ENCODE peak calls at places on chromosomes 7 and 10, in six cellular contexts. Y is small intestine; D is HTR-8/SVneo; O is GM04504; A is activated naive CD4-positive, alpha-beta T cell; Z is left colon. B is an unnamed sample.

GRCh38 chr7:102891693-102892261 is 21.0 kb upstream of the LRRC17 start:
- DNase-seq in Y (no peak), D (peak), O (peak), A (no peak), Z (peak), B (peak)

GRCh38 chr7:82247814-82248433 is 195.7 kb downstream of the CACNA2D1 start:
- DNase-seq in Y (peak), D (no peak), O (no peak), A (no peak), Z (no peak), B (no peak)

GRCh38 chr10:13769926-13770325 is 183.2 kb downstream of the PRPF18 start:
- DNase-seq in Y (no peak), D (peak), O (no peak), A (no peak), Z (no peak), B (no peak)

GRCh38 chr7:33776791-33777190 is 128.5 kb upstream of the BMPER start:
- DNase-seq in Y (peak), D (no peak), O (peak), A (no peak), Z (no peak), B (no peak)

GRCh38 chr10:11643039-11643438 is 31.6 kb upstream of the USP6NL start:
- DNase-seq in Y (no peak), D (no peak), O (no peak), A (no peak), Z (no peak), B (no peak)

GRCh38 chr7:69871886-69872592 is 273.8 kb downstream of the AUTS2 start:
- DNase-seq in Y (peak), D (no peak), O (no peak), A (no peak), Z (no peak), B (no peak)

GRCh38 chr7:45923290-45923689 is 2.2 kb upstream of the IGFBP3 start:
- DNase-seq in Y (peak), D (peak), O (no peak), A (no peak), Z (peak), B (peak)

GRCh38 chr10:130371156-130371555 is 235.0 kb downstream of the GLRX3 start:
- DNase-seq in Y (no peak), D (no peak), O (no peak), A (no peak), Z (no peak), B (no peak)

GRCh38 chr7:3028767-3029111 is 14.9 kb downstream of the CARD11 start:
- DNase-seq in Y (no peak), D (no peak), O (no peak), A (no peak), Z (no peak), B (no peak)

GRCh38 chr7:2048531-2048930 is 184.2 kb downstream of the MAD1L1 start:
- DNase-seq in Y (no peak), D (no peak), O (no peak), A (no peak), Z (no peak), B (no peak)

GRCh38 chr7:150359007-150359917 is 9.4 kb upstream of the REPIN1 start:
- DNase-seq in Y (no peak), D (no peak), O (no peak), A (no peak), Z (no peak), B (no peak)

GRCh38 chr7:44080686-44081265 is 1.6 kb downstream of the POLM start:
- DNase-seq in Y (no peak), D (no peak), O (no peak), A (no peak), Z (no peak), B (no peak)

GRCh38 chr10:21675157-21675796 is 141.2 kb downstream of the MLLT10 start:
- DNase-seq in Y (peak), D (peak), O (no peak), A (no peak), Z (peak), B (no peak)

GRCh38 chr7:128459394-128459878 is 3.8 kb downstream of the HILPDA start:
- DNase-seq in Y (peak), D (no peak), O (peak), A (peak), Z (peak), B (peak)

GRCh38 chr10:89086801-89087513 is 96.4 kb downstream of the FAS start:
- DNase-seq in Y (peak), D (no peak), O (peak), A (no peak), Z (peak), B (peak)

GRCh38 chr7:151632750-151633515 is 113.2 kb upstream of the RHEB start:
- DNase-seq in Y (peak), D (no peak), O (peak), A (peak), Z (peak), B (peak)

GRCh38 chr7:155007947-155008346 is 5.0 kb upstream of the PAXIP1 start:
- DNase-seq in Y (no peak), D (no peak), O (no peak), A (no peak), Z (no peak), B (no peak)

GRCh38 chr7:2099036-2099957 is 133.4 kb downstream of the MAD1L1 start:
- DNase-seq in Y (no peak), D (no peak), O (peak), A (no peak), Z (no peak), B (no peak)

GRCh38 chr7:44127161-44127560 is 3.8 kb upstream of the POLD2 start:
- DNase-seq in Y (no peak), D (no peak), O (no peak), A (no peak), Z (no peak), B (no peak)

GRCh38 chr7:125299366-125299765 is 369.7 kb upstream of the POT1 start:
- DNase-seq in Y (no peak), D (no peak), O (no peak), A (no peak), Z (no peak), B (no peak)

GRCh38 chr7:153087498-153087897 is 327.9 kb downstream of the ACTR3B start:
- DNase-seq in Y (no peak), D (no peak), O (no peak), A (no peak), Z (no peak), B (no peak)

GRCh38 chr7:7771452-7771851 is 53.0 kb upstream of the RPA3 start:
- DNase-seq in Y (no peak), D (no peak), O (no peak), A (no peak), Z (no peak), B (no peak)

GRCh38 chr7:103793614-103794013 is 195.8 kb downstream of the RELN start:
- DNase-seq in Y (no peak), D (no peak), O (no peak), A (no peak), Z (no peak), B (no peak)

GRCh38 chr7:114922652-114923402 is 933 bp downstream of the MDFIC start:
- DNase-seq in Y (peak), D (peak), O (no peak), A (peak), Z (peak), B (peak)

GRCh38 chr10:125038637-125039036 is 96.7 kb downstream of the ZRANB1 start:
- DNase-seq in Y (peak), D (no peak), O (no peak), A (no peak), Z (peak), B (peak)

GRCh38 chr7:116843373-116843772 is 19.0 kb upstream of the CAPZA2 start:
- DNase-seq in Y (no peak), D (no peak), O (no peak), A (no peak), Z (no peak), B (no peak)

GRCh38 chr7:28956608-28957063 is 1.5 kb downstream of the TRIL start:
- DNase-seq in Y (peak), D (no peak), O (no peak), A (no peak), Z (peak), B (peak)

GRCh38 chr7:106737202-106737562 is 76.2 kb upstream of the CCDC71L start:
- DNase-seq in Y (no peak), D (no peak), O (no peak), A (no peak), Z (no peak), B (no peak)

GRCh38 chr10:127904311-127904710 is 2.6 kb upstream of the PTPRE start:
- DNase-seq in Y (no peak), D (no peak), O (no peak), A (no peak), Z (no peak), B (no peak)

GRCh38 chr10:85510682-85511081 is 855.9 kb downstream of the GRID1 start:
- DNase-seq in Y (no peak), D (no peak), O (no peak), A (no peak), Z (no peak), B (no peak)

GRCh38 chr10:127737563-127738511 is 852 bp downstream of the FOXI2 start:
- DNase-seq in Y (no peak), D (no peak), O (no peak), A (no peak), Z (no peak), B (no peak)

GRCh38 chr7:121753965-121754364 is 119.0 kb upstream of the PTPRZ1 start:
- DNase-seq in Y (no peak), D (no peak), O (no peak), A (no peak), Z (no peak), B (no peak)

GRCh38 chr10:66982792-66983481 is 57.1 kb downstream of the LRRTM3 start:
- DNase-seq in Y (no peak), D (no peak), O (no peak), A (no peak), Z (no peak), B (peak)

GRCh38 chr10:114265392-114266053 is 26.5 kb downstream of the VWA2 start:
- DNase-seq in Y (no peak), D (no peak), O (peak), A (no peak), Z (no peak), B (no peak)

GRCh38 chr10:69684020-69684980 is 54.3 kb downstream of the FAM241B start:
- DNase-seq in Y (peak), D (no peak), O (no peak), A (no peak), Z (peak), B (peak)

GRCh38 chr10:15857001-15857608 is 3.2 kb downstream of the MINDY3 start:
- DNase-seq in Y (no peak), D (no peak), O (no peak), A (no peak), Z (no peak), B (no peak)

B was measured in mucosa of gallbladder.